ENCODE peak calls at places on chromosomes 12 and 14, in six cellular contexts. One of them, this sample, is unnamed.
A peak's percentile ranks its signal among the peaks of the same experiment; 100 is the strongest.

GRCh38 chr12:133080619-133081407 is at the start of gene ZNF140:
- DNase-seq in heart left ventricle: peak; percentile 97
- DNase-seq in stomach: peak; percentile 95
- DNase-seq in breast epithelium: peak; percentile 94
- DNase-seq in GM12892: peak; percentile 64
- DNase-seq in IMR-90: peak; percentile 96
- DNase-seq in this sample: peak; percentile 66

GRCh38 chr14:92724516-92725340 is 23.7 kb downstream of the LGMN start:
- DNase-seq in heart left ventricle: peak; percentile 68
- DNase-seq in stomach: peak; percentile 40
- DNase-seq in breast epithelium: peak; percentile 33
- DNase-seq in GM12892: no peak
- DNase-seq in IMR-90: no peak
- DNase-seq in this sample: no peak

GRCh38 chr14:60101801-60102200 is 10.1 kb downstream of the PCNX4 start:
- DNase-seq in heart left ventricle: no peak
- DNase-seq in stomach: no peak
- DNase-seq in breast epithelium: no peak
- DNase-seq in GM12892: no peak
- DNase-seq in IMR-90: peak; percentile 41
- DNase-seq in this sample: no peak

GRCh38 chr12:19692566-19692965 is 253.3 kb downstream of the AEBP2 start:
- DNase-seq in heart left ventricle: no peak
- DNase-seq in stomach: no peak
- DNase-seq in breast epithelium: no peak
- DNase-seq in GM12892: no peak
- DNase-seq in IMR-90: no peak
- DNase-seq in this sample: no peak

GRCh38 chr12:19223695-19224094 is 94.2 kb downstream of the PLEKHA5 start:
- DNase-seq in heart left ventricle: no peak
- DNase-seq in stomach: no peak
- DNase-seq in breast epithelium: no peak
- DNase-seq in GM12892: no peak
- DNase-seq in IMR-90: peak; percentile 83
- DNase-seq in this sample: no peak

GRCh38 chr12:13169255-13169654 is 27.3 kb upstream of the EMP1 start:
- DNase-seq in heart left ventricle: no peak
- DNase-seq in stomach: no peak
- DNase-seq in breast epithelium: no peak
- DNase-seq in GM12892: no peak
- DNase-seq in IMR-90: no peak
- DNase-seq in this sample: no peak

GRCh38 chr14:78345346-78345745 is 175.2 kb downstream of the NRXN3 start:
- DNase-seq in heart left ventricle: no peak
- DNase-seq in stomach: no peak
- DNase-seq in breast epithelium: no peak
- DNase-seq in GM12892: no peak
- DNase-seq in IMR-90: no peak
- DNase-seq in this sample: no peak

GRCh38 chr14:63891148-63891964 is 38.6 kb downstream of the SYNE2 start:
- DNase-seq in heart left ventricle: no peak
- DNase-seq in stomach: no peak
- DNase-seq in breast epithelium: no peak
- DNase-seq in GM12892: no peak
- DNase-seq in IMR-90: no peak
- DNase-seq in this sample: no peak

GRCh38 chr14:79407572-79407971 is 803.7 kb downstream of the DIO2 start:
- DNase-seq in heart left ventricle: no peak
- DNase-seq in stomach: no peak
- DNase-seq in breast epithelium: no peak
- DNase-seq in GM12892: no peak
- DNase-seq in IMR-90: no peak
- DNase-seq in this sample: no peak

GRCh38 chr14:30240002-30240401 is 312.4 kb upstream of the PRKD1 start:
- DNase-seq in heart left ventricle: no peak
- DNase-seq in stomach: no peak
- DNase-seq in breast epithelium: no peak
- DNase-seq in GM12892: no peak
- DNase-seq in IMR-90: no peak
- DNase-seq in this sample: no peak

GRCh38 chr12:107344035-107344808 is 250.9 kb upstream of the CRY1 start:
- DNase-seq in heart left ventricle: no peak
- DNase-seq in stomach: no peak
- DNase-seq in breast epithelium: no peak
- DNase-seq in GM12892: no peak
- DNase-seq in IMR-90: peak; percentile 81
- DNase-seq in this sample: peak; percentile 70

GRCh38 chr12:110279976-110280783 is 867 bp upstream of the ATP2A2 start:
- DNase-seq in heart left ventricle: peak; percentile 83
- DNase-seq in stomach: peak; percentile 43
- DNase-seq in breast epithelium: peak; percentile 47
- DNase-seq in GM12892: peak; percentile 32
- DNase-seq in IMR-90: peak; percentile 33
- DNase-seq in this sample: peak; percentile 60

GRCh38 chr14:21264025-21264801 is 5.0 kb downstream of the HNRNPC start:
- DNase-seq in heart left ventricle: no peak
- DNase-seq in stomach: no peak
- DNase-seq in breast epithelium: no peak
- DNase-seq in GM12892: no peak
- DNase-seq in IMR-90: peak; percentile 91
- DNase-seq in this sample: no peak

DNA sequence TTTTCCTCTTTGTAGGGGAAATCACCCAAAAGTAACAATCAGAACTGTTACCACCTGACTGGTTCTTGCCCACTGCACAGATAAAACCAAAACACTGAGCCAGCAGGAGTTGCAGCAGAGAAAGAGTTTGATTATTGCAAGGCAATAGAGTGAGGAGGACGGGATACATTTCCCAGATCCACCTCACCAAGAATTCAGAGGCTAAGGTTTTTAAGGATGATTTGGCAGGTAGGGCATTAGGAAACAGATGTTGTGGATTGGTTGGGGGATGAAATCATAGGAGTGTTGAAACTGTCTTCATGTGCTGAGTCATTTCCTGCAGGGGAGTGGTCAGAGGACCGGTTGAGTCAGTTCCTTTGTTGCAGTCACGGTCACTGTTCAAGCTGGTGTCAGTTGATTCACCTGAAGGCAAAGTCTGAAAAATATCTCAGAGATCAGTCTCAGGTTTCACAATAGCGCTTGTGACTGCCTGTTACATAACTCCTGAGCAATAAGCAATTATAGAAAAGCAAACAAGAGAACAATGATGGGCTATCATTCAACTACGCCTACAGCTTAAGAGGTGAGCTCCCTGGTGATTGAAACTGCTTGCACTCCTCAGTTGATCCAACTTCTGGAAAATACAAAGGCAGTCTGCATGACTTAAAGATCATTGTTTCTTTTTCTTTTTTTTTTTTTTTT is 20.3 kb upstream of the AMN1 start:
- DNase-seq in heart left ventricle: peak; percentile 65
- DNase-seq in stomach: peak; percentile 87
- DNase-seq in breast epithelium: peak; percentile 95
- DNase-seq in GM12892: peak; percentile 52
- DNase-seq in IMR-90: peak; percentile 98
- DNase-seq in this sample: peak; percentile 63
- TF ChIP-seq POLR2A in heart left ventricle: no peak
- TF ChIP-seq POLR2A in stomach: no peak
- TF ChIP-seq POLR2A in breast epithelium: no peak
- TF ChIP-seq POLR2A in GM12892: peak; percentile 79
- TF ChIP-seq POLR2A in IMR-90: no peak
- TF ChIP-seq POLR2A in this sample: no peak

DNA sequence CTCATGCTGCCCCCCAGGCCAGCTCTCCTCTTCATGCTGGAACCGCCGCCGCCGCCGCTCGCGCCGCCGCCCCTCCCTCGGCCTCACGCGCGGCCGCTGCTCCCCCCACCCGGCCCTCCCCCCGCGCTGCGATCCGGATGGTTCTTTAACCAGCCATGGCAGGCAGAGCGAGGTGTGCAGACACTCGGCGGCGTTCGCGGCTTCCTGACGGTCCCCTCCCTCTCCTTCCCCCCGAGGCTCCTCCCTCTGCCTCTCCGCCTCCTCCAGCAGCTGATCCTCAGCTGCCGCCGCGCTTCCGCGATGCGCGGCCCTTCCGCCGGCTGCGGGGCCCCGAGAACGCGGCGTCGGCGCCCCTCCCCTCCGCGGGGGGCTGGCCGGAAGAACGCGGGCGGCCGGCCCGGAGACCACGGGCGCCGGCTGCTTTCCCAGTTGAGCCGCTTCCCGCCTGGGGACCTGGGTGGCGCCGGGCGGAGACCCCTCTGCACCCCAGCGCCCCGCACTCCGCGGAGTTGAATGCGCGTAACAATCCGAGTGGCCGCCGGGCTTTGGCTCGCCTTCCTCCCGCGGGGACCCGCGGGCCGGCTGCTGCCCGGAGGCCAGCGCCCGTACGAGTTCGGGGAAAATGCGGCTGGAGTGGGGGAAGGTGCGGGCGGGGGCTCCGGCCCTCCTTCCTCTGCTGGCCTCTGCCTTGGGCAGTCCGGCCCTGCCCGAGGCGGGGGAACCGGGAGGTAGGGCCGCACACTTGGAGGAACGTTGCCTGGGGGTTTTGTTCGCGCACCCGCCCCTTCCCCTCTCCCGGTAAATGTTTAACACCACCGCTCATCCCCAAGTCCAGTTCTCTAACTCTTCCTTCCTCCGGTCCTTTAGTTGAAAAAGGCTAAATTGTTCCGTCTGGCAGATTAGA is at the start of gene DCAF5:
- DNase-seq in heart left ventricle: peak; percentile 97
- DNase-seq in stomach: peak; percentile 95
- DNase-seq in breast epithelium: peak; percentile 91
- DNase-seq in GM12892: peak; percentile 93
- DNase-seq in IMR-90: peak; percentile 93
- DNase-seq in this sample: peak; percentile 87
- TF ChIP-seq POLR2A in heart left ventricle: peak; percentile 26
- TF ChIP-seq POLR2A in stomach: no peak
- TF ChIP-seq POLR2A in breast epithelium: no peak
- TF ChIP-seq POLR2A in GM12892: peak; percentile 68
- TF ChIP-seq POLR2A in IMR-90: no peak
- TF ChIP-seq POLR2A in this sample: peak; percentile 35

GRCh38 chr12:94618995-94619695 is 31.2 kb downstream of the TMCC3 start:
- DNase-seq in heart left ventricle: no peak
- DNase-seq in stomach: no peak
- DNase-seq in breast epithelium: no peak
- DNase-seq in GM12892: no peak
- DNase-seq in IMR-90: peak; percentile 93
- DNase-seq in this sample: peak; percentile 59

GRCh38 chr12:94617101-94617500 is 33.3 kb downstream of the TMCC3 start:
- DNase-seq in heart left ventricle: no peak
- DNase-seq in stomach: no peak
- DNase-seq in breast epithelium: no peak
- DNase-seq in GM12892: no peak
- DNase-seq in IMR-90: no peak
- DNase-seq in this sample: no peak

GRCh38 chr12:94616217-94616729 is 34.1 kb downstream of the TMCC3 start:
- DNase-seq in heart left ventricle: no peak
- DNase-seq in stomach: peak; percentile 47
- DNase-seq in breast epithelium: no peak
- DNase-seq in GM12892: no peak
- DNase-seq in IMR-90: no peak
- DNase-seq in this sample: peak; percentile 26

GRCh38 chr12:94614288-94614721 is 36.1 kb downstream of the TMCC3 start:
- DNase-seq in heart left ventricle: no peak
- DNase-seq in stomach: no peak
- DNase-seq in breast epithelium: no peak
- DNase-seq in GM12892: no peak
- DNase-seq in IMR-90: no peak
- DNase-seq in this sample: no peak

DNA sequence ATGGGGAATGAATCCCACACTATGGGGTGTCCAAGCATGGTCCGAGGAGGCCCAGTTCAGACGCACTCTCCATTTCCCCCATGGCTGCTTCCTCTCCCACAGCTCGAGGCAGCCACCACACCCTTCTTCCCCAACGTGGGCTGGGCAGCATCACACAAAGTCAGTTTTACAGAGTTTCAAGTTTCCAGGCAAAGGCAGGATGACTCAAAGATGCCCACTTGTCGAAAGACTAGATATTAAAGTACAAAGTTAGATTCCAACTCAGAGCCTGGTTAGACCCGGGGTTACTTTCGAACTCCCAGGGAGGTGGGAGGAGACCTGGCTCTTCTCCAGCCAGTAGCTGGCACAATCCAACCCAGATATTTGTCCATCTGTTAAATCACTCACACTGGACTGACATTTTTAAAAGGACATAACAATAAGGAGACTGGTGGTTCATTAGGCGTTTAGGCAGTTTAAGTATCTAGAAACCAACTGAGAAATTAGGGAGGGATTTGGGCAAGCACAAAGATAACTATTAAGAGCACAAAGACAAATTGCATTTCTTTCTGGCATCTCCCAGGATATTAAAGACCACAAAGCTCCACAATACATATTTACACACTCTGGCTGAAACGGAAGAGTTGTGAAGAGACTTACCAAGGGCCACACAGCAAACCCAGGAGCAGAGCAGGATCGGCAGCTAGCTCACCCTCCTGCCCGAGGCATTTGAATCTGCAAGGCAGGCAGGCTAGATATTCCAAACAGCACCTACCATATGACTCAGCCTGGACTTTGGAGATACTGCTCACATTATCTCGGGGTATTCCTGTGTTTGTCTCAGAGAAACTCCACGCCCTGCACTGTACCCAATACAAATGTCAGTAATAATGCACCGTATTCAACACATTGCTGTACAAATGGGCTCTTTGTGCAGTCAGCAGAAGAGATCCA is 34.8 kb downstream of the TMCC3 start:
- DNase-seq in heart left ventricle: peak; percentile 38
- DNase-seq in stomach: peak; percentile 79
- DNase-seq in breast epithelium: no peak
- DNase-seq in GM12892: no peak
- DNase-seq in IMR-90: peak; percentile 45
- DNase-seq in this sample: peak; percentile 28
- TF ChIP-seq POLR2A in heart left ventricle: no peak
- TF ChIP-seq POLR2A in stomach: no peak
- TF ChIP-seq POLR2A in breast epithelium: no peak
- TF ChIP-seq POLR2A in GM12892: no peak
- TF ChIP-seq POLR2A in IMR-90: no peak
- TF ChIP-seq POLR2A in this sample: no peak

DNA sequence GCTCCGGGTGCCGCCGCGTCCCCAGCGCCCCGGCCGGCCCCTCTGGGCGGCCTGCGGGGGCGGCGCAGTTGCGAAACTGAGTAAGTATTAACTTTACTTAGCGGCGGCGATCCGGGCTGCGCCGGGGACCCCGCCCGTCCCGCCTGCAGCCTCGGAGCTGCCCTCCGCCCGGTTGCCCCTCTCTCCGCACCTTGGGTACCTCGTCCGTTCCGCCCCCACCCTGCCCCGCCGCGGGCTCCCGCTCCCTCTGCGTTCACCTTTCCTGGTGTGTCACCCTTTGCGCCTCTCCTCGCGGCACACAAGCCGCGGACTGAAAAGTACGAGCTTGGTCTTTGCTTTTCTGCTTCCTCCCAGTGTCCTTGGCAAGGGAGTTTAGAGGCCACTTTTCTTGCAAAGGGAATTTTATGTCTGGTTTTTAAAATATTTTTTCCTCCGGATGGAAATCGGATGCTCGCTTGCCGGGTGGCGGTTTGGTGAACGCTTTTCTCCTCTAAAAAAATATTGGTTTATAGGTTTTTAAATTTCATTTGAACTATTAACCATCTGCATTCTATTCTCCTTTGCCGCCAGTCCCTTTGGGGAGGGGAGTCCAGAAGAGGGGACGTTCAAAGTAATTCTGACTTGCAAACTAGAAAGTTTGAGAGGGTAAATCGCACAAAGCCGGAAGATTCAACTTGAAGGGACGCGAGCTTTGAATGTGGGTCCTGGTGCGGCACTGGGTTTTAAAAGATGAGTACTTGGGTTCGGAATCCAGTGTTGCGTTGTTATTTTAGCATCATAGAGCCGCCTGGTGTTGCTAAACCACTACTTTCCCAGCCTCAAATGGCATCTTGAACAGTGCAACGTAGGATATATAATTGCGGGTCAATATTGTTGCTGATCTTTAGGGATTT is 833 bp downstream of the RASSF8 start:
- DNase-seq in heart left ventricle: peak; percentile 67
- DNase-seq in stomach: peak; percentile 27
- DNase-seq in breast epithelium: peak; percentile 38
- DNase-seq in GM12892: no peak
- DNase-seq in IMR-90: peak; percentile 85
- DNase-seq in this sample: peak; percentile 34
- TF ChIP-seq POLR2A in heart left ventricle: no peak
- TF ChIP-seq POLR2A in stomach: no peak
- TF ChIP-seq POLR2A in breast epithelium: no peak
- TF ChIP-seq POLR2A in GM12892: no peak
- TF ChIP-seq POLR2A in IMR-90: peak; percentile 76
- TF ChIP-seq POLR2A in this sample: peak; percentile 33

This sample was measured in H54.